ENCODE peak calls at places on chromosomes 3 and 15, in seven cellular contexts. G is left ventricle myocardium inferior, S is SJSA1, W is fibroblast of lung, V is A549, P is right atrium auricular region, J is heart right ventricle. D is an unnamed sample. For H3K4me1, the result is how much of the 10 kb centered on the place peaks cover.

GRCh38 chr3:54853573-54854404 is 74.1 kb downstream of the LRTM1 start:
- DNase-seq in G (peak), S (peak), W (peak), V (peak), P (peak), J (peak), D (peak)

GRCh38 chr15:57655809-57656208 is 50.7 kb upstream of the POLR2M start:
- DNase-seq in G (no peak), S (no peak), W (no peak), V (no peak), P (no peak), J (no peak), D (no peak)

GRCh38 chr3:46213201-46213600 is 5.1 kb upstream of the CCR1 start:
- DNase-seq in G (no peak), S (no peak), W (no peak), V (no peak), P (no peak), J (no peak), D (no peak)

GRCh38 chr3:101567528-101568317 is 6.1 kb downstream of the TRMT10C start:
- DNase-seq in G (no peak), S (peak), W (peak), V (no peak), P (no peak), J (no peak), D (no peak)

GRCh38 chr3:53255775-53256703 is at the start of gene TKT:
- DNase-seq in G (peak), S (peak), W (peak), V (peak), P (peak), J (peak), D (peak)

GRCh38 chr3:179181021-179181472 is 32.9 kb downstream of the PIK3CA start:
- DNase-seq in G (no peak), S (peak), W (peak), V (no peak), P (no peak), J (no peak), D (no peak)

GRCh38 chr15:51878446-51879386 is 49.3 kb downstream of the TMOD3 start:
- DNase-seq in G (no peak), S (peak), W (peak), V (peak), P (no peak), J (no peak), D (no peak)

GRCh38 chr3:132418916-132419315 is 1.6 kb downstream of the DNAJC13 start:
- DNase-seq in G (no peak), S (no peak), W (peak), V (no peak), P (no peak), J (no peak), D (no peak)

GRCh38 chr15:71752604-71753289 is 57.6 kb upstream of the NR2E3 start:
- DNase-seq in G (no peak), S (peak), W (peak), V (peak), P (no peak), J (no peak), D (no peak)

GRCh38 chr3:169403855-169404254 is 259.7 kb downstream of the MECOM start:
- DNase-seq in G (no peak), S (no peak), W (peak), V (no peak), P (no peak), J (no peak), D (no peak)

GRCh38 chr3:54355795-54356194 is 233.4 kb downstream of the CACNA2D3 start:
- DNase-seq in G (no peak), S (no peak), W (no peak), V (no peak), P (no peak), J (no peak), D (no peak)

GRCh38 chr15:77858677-77859490 is 218.6 kb downstream of the TBC1D2B start:
- DNase-seq in G (no peak), S (no peak), W (no peak), V (no peak), P (no peak), J (no peak), D (peak)

GRCh38 chr3:127168271-127168670 is 24.7 kb upstream of the PRR23E start:
- DNase-seq in G (peak), S (no peak), W (no peak), V (no peak), P (peak), J (peak), D (no peak)

GRCh38 chr15:83850846-83851245 is 196.9 kb downstream of the ADAMTSL3 start:
- DNase-seq in G (no peak), S (no peak), W (no peak), V (no peak), P (no peak), J (no peak), D (no peak)

GRCh38 chr3:141454906-141455602 is 31.8 kb upstream of the RASA2 start:
- DNase-seq in G (no peak), S (peak), W (peak), V (peak), P (no peak), J (no peak), D (no peak)

GRCh38 chr3:195047536-195047935 is 223.4 kb downstream of the XXYLT1 start:
- DNase-seq in G (no peak), S (no peak), W (no peak), V (no peak), P (no peak), J (no peak), D (peak)

GRCh38 chr3:195044411-195044810 is 226.5 kb downstream of the XXYLT1 start:
- DNase-seq in G (no peak), S (no peak), W (no peak), V (no peak), P (no peak), J (no peak), D (no peak)

GRCh38 chr3:195048059-195048905 is 222.7 kb downstream of the XXYLT1 start:
- DNase-seq in G (no peak), S (no peak), W (no peak), V (no peak), P (no peak), J (no peak), D (peak)

GRCh38 chr3:195045481-195045880 is 225.5 kb downstream of the XXYLT1 start:
- DNase-seq in G (no peak), S (no peak), W (no peak), V (no peak), P (no peak), J (no peak), D (peak)

GRCh38 chr3:195046441-195046840 is 224.5 kb downstream of the XXYLT1 start:
- DNase-seq in G (no peak), S (no peak), W (no peak), V (no peak), P (no peak), J (no peak), D (no peak)
- H3K27ac ChIP-seq in G (no peak), S (no peak), W (no peak), V (no peak), P (no peak), J (no peak), D (no peak)

DNA sequence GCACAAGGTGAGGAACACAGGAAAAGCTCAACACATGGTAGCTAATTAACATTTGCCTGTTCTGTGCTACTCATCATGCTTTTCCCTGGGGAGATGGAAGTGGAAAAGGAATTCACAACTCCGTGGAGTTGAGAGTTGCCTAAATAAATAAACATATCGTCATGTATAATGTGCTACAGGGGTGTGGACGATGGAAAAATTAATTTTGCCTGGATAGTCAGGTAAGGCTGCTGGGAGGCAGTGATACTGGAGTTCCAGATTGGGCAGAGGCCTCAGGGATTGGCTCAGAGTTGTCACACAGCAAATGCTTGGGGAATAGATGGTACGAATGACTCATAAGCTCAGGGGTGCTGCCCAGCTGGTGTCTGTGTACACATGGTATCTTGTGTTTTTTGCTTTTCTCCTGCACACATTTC is 3.1 kb upstream of the ABHD6 start:
- DNase-seq in G (no peak), S (no peak), W (peak), V (peak), P (no peak), J (no peak), D (no peak)
- H3K4me3 ChIP-seq in G (no peak), S (no peak), W (no peak), V (no peak), P (no peak), J (no peak), D (no peak)

GRCh38 chr15:94239474-94239873 is 8.1 kb downstream of the MCTP2 start:
- DNase-seq in G (no peak), S (no peak), W (no peak), V (no peak), P (no peak), J (no peak), D (no peak)
- H3K4me1 ChIP-seq in G (under half), S (under half), W (under half), V (under half), P (under half), J (under half), D (under half)

DNA sequence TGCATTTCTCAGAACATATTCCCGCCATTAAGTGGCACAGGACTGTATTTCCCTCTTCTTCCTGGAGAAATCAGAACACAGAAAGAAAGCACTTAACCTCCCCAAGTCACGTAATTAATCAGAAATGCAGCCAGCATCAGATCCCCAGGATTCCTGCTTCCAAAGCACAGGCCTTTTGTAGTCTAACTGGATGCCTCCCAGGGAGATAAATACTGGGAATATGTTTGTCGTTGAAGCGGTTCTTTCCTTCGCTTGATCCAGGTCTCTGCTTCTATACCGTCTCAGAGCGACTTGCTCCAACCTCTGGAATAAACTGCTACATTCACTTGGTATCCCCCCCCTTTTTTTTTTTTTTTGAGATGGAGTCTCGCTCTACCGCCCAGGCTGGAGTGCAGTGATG is 198.6 kb downstream of the KBTBD8 start:
- DNase-seq in G (no peak), S (no peak), W (no peak), V (no peak), P (no peak), J (no peak), D (no peak)
- H3K27ac ChIP-seq in G (no peak), S (no peak), W (no peak), V (no peak), P (no peak), J (no peak), D (no peak)

GRCh38 chr3:83003917-83004316 is 1242.5 kb upstream of the GBE1 start:
- DNase-seq in G (no peak), S (no peak), W (no peak), V (no peak), P (no peak), J (no peak), D (no peak)

GRCh38 chr3:83002869-83003445 is 1241.5 kb upstream of the GBE1 start:
- DNase-seq in G (no peak), S (no peak), W (no peak), V (no peak), P (no peak), J (no peak), D (no peak)

GRCh38 chr3:82999777-83000176 is 1238.3 kb upstream of the GBE1 start:
- DNase-seq in G (no peak), S (no peak), W (no peak), V (no peak), P (no peak), J (no peak), D (no peak)
- H3K4me3 ChIP-seq in G (no peak), S (no peak), W (no peak), V (no peak), P (no peak), J (no peak), D (no peak)

DNA sequence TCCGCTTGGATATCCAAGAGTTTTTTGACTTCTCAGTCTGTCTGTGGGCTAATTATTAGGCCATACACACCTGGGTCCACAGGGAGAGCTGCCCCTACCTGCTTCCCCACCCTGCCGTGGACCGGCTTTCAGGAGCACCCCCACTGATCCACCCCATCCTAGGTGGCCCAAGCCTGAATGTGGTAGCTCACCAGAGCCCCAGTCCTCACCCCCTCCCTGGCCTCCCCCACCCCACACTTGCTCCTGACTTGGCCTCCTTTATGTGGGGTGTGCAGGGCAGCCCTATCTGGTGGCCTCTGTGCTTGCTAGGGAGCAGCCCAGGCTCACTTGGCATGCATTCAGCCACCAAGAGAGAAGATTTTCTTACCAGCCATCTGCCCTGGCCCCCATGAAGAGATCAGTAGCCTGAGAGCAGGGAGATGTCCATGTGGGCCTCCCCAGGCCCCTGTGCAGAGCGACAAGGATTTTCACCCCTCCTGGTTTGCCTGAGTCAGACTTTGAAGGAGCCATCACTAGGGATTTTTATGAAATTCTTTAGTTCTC is 11.2 kb downstream of the LRRK1 start:
- DNase-seq in G (no peak), S (no peak), W (no peak), V (no peak), P (no peak), J (no peak), D (no peak)
- H3K4me1 ChIP-seq in G (under half), S (under half), W (under half), V (under half), P (under half), J (under half), D (under half)

GRCh38 chr3:157573780-157574378 is 70.7 kb upstream of the VEPH1 start:
- DNase-seq in G (no peak), S (no peak), W (no peak), V (no peak), P (no peak), J (no peak), D (no peak)
- H3K27ac ChIP-seq in G (no peak), S (no peak), W (no peak), V (no peak), P (no peak), J (no peak), D (no peak)

DNA sequence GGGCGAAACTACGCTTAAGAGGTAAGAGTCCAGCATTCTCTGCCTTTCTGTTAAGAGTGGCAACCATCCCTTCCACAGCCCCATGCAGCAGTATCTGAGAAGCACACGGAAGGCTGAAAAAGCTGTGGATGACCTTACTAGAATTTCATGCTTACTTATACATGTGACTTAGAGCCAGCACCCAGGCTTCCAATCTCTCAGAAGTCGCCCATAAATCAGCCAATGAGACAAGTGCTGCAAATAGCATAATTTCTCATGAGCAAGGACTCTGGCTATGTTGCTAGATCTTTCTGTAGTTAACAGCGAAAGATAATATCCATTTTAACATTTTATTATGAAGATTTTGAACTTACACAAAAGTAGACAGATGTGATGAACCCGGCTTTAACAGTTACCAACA is 65.3 kb downstream of the IGF2BP2 start:
- DNase-seq in G (no peak), S (no peak), W (no peak), V (no peak), P (no peak), J (no peak), D (no peak)
- H3K4me3 ChIP-seq in G (no peak), S (no peak), W (no peak), V (no peak), P (no peak), J (no peak), D (no peak)